ENCODE peak calls at places on chromosomes 13 and 19, in four cellular contexts. H is uterus, R is astrocyte of the spinal cord, B is right lobe of liver. J is an unnamed sample.
A peak's percentile ranks its signal among the peaks of the same experiment; 100 is the strongest.

GRCh38 chr13:45137501-45137880 is 17.2 kb downstream of the GTF2F2 start:
- DNase-seq in B (no peak), R (no peak), H (no peak), J (no peak)

GRCh38 chr19:5064896-5065295 is 96.0 kb downstream of the KDM4B start:
- DNase-seq in H (no peak), B (no peak), R (no peak), J (no peak)

GRCh38 chr13:102555914-102556553 is 40.8 kb upstream of the TPP2 start:
- DNase-seq in B (no peak), H (no peak), R (peak; percentile 51), J (peak; percentile 29)

GRCh38 chr13:28347456-28348371 is 147.2 kb downstream of the FLT1 start:
- DNase-seq in R (no peak), H (no peak), B (no peak), J (no peak)

GRCh38 chr13:101190976-101191375 is 225.3 kb downstream of the NALCN start:
- DNase-seq in H (no peak), R (no peak), B (no peak), J (no peak)

GRCh38 chr13:78700121-78700910 is 41.4 kb upstream of the OBI1 start:
- DNase-seq in H (no peak), R (peak; percentile 34), B (no peak), J (no peak)

GRCh38 chr19:36215276-36216171 is 618 bp downstream of the ZNF146 start:
- DNase-seq in B (no peak), H (no peak), R (peak; percentile 60), J (no peak)

GRCh38 chr19:46944918-46945628 is 74.6 kb upstream of the NPAS1 start:
- DNase-seq in B (no peak), R (peak; percentile 79), H (peak; percentile 50), J (no peak)

GRCh38 chr13:77660841-77661250 is 36.6 kb upstream of the SLAIN1 start:
- DNase-seq in R (no peak), B (no peak), H (no peak), J (no peak)

GRCh38 chr13:35988648-35989081 is 142.5 kb downstream of the DCLK1 start:
- DNase-seq in H (no peak), B (no peak), R (peak; percentile 66), J (no peak)

GRCh38 chr13:26967119-26968038 is 204.2 kb downstream of the USP12 start:
- DNase-seq in B (no peak), R (no peak), H (no peak), J (no peak)

GRCh38 chr19:11506101-11506555 is 489 bp upstream of the ZNF653 start:
- DNase-seq in H (peak; percentile 42), B (no peak), R (no peak), J (no peak)

GRCh38 chr13:43054803-43055802 is 31.7 kb downstream of the DNAJC15 start:
- DNase-seq in R (peak; percentile 87), H (peak; percentile 46), B (no peak), J (peak; percentile 5)

GRCh38 chr19:45729774-45730388 is 815 bp downstream of the FBXO46 start:
- DNase-seq in H (no peak), R (no peak), B (no peak), J (no peak)

GRCh38 chr13:40352385-40352778 is 314.1 kb downstream of the FOXO1 start:
- DNase-seq in H (peak; percentile 68), R (no peak), B (peak; percentile 73), J (no peak)

GRCh38 chr13:21478881-21479808 is 20.0 kb upstream of the ZDHHC20 start:
- DNase-seq in R (peak; percentile 82), B (no peak), H (peak; percentile 50), J (peak; percentile 61)

GRCh38 chr13:45325806-45326205 is 15.2 kb downstream of the TPT1 start:
- DNase-seq in B (no peak), H (peak; percentile 28), R (peak; percentile 84), J (no peak)

GRCh38 chr13:46596501-46596900 is 43.5 kb downstream of the LRCH1 start:
- DNase-seq in H (no peak), B (no peak), R (no peak), J (no peak)

GRCh38 chr13:111401151-111401550 is 80.7 kb downstream of the TEX29 start:
- DNase-seq in R (no peak), H (no peak), B (peak; percentile 13), J (no peak)

GRCh38 chr13:113552079-113552478 is 32.5 kb upstream of the TFDP1 start:
- DNase-seq in R (no peak), B (no peak), H (no peak), J (no peak)

GRCh38 chr19:48419158-48419920 is 25.9 kb downstream of the GRIN2D start:
- DNase-seq in H (peak; percentile 28), B (no peak), R (peak; percentile 55), J (peak; percentile 67)

GRCh38 chr13:76677047-76677446 is 209.2 kb downstream of the KCTD12 start:
- DNase-seq in R (peak; percentile 82), H (no peak), B (no peak), J (no peak)

GRCh38 chr19:5621945-5622464 is 571 bp downstream of the SAFB2 start:
- DNase-seq in R (no peak), H (peak; percentile 38), B (peak; percentile 48), J (no peak)

GRCh38 chr13:45878966-45879365 is 27.4 kb upstream of the SIAH3 start:
- DNase-seq in B (no peak), R (no peak), H (no peak), J (no peak)

GRCh38 chr13:98900442-98900841 is 77.4 kb downstream of the DOCK9 start:
- DNase-seq in H (no peak), B (no peak), R (no peak), J (no peak)

GRCh38 chr13:71621152-71622124 is 245.6 kb downstream of the DACH1 start:
- DNase-seq in H (no peak), B (no peak), R (no peak), J (no peak)

DNA sequence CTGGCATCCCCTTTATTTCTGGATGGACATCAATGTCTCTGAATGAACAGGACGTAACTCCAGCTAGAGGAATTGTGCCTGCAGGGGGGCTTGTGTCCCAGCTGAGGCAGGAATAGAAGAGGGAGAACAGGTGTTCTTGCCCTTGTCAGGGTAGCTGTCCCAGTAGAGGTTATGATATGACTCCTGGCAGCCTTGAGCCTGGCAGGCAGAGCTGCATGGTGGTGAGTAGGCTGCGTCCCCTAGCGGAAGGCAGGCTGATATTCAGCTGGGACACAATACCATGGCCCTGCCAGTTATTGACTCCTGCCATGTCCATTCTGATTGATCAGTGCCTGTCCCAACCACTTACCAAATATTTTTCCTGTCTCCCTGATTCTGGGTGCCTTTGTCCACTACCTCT is 197.2 kb downstream of the RAP2A start:
- DNase-seq in B (no peak), R (no peak), H (no peak), J (no peak)
- TF ChIP-seq CTCF in B (no peak), R (no peak), H (no peak), J (no peak)

GRCh38 chr19:2461751-2462634 is 5.2 kb upstream of the LMNB2 start:
- DNase-seq in R (peak; percentile 78), B (peak; percentile 73), H (no peak), J (peak; percentile 65)
- TF ChIP-seq CTCF in R (peak; percentile 39), B (no peak), H (no peak), J (no peak)

DNA sequence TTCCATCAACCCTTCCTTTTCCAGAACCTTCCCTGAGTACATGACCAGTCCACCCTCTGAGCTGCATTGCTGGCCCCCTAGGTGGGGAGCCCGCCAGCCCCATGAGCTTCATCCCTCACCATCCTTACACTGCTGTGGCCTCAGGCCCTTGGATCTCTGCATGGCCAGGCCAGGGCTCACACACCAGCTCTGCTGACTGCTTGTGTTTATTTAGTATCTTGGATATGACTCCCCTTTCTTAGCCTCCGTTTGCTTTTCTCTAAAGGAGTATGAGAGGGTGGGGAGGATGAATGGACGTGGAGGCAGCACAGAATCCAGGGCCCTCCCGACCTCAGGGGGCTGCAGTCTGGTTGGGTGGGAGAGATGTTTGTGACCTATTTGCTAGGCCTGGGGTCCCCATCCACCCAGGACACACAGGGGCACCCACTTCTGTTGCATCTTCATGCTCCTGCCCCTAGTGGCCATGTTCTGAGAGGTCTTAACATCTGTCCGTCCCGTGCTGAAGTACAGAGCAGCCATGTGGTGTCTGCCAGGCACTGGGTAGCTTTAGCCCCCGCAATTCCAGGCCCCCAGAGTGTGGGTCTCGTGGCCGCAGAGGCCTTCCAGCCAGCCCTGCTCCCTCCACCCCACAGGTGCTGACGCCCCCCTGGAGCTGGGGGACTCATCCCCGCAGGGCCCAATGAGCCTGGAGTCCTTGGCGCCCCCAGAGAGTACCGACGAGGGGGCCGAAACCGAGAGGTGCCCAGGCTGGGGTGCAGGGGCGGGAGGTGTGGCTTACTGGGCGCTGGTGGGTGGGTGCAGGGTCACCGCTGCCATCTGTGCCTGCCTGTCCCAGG is 13.0 kb downstream of the ARHGEF1 start:
- DNase-seq in B (no peak), R (no peak), H (no peak), J (no peak)
- TF ChIP-seq CTCF in B (no peak), R (peak; percentile 38), H (no peak), J (peak; percentile 35)

GRCh38 chr19:14089662-14090508 is 666 bp downstream of the SAMD1 start:
- DNase-seq in H (no peak), R (peak; percentile 57), B (no peak), J (peak; percentile 57)

GRCh38 chr19:14089412-14089661 is 1.2 kb downstream of the SAMD1 start:
- DNase-seq in B (no peak), R (no peak), H (no peak), J (no peak)

GRCh38 chr19:14090509-14091085 is at the start of gene SAMD1:
- DNase-seq in R (peak; percentile 95), H (peak; percentile 96), B (peak; percentile 94), J (peak; percentile 69)

GRCh38 chr19:14091885-14092462 is 1.4 kb upstream of the SAMD1 start:
- DNase-seq in R (no peak), H (no peak), B (no peak), J (no peak)

GRCh38 chr19:14091086-14091884 is 734 bp upstream of the SAMD1 start:
- DNase-seq in B (no peak), R (peak; percentile 60), H (peak; percentile 51), J (peak; percentile 61)
- TF ChIP-seq CTCF in B (peak; percentile 12), R (peak; percentile 8), H (peak; percentile 36), J (no peak)

GRCh38 chr19:23817519-23817918 is 58.8 kb upstream of the ZNF681 start:
- DNase-seq in R (no peak), H (peak; percentile 54), B (no peak), J (no peak)
- TF ChIP-seq CTCF in R (peak; percentile 36), H (no peak), B (peak; percentile 25), J (peak; percentile 41)

DNA sequence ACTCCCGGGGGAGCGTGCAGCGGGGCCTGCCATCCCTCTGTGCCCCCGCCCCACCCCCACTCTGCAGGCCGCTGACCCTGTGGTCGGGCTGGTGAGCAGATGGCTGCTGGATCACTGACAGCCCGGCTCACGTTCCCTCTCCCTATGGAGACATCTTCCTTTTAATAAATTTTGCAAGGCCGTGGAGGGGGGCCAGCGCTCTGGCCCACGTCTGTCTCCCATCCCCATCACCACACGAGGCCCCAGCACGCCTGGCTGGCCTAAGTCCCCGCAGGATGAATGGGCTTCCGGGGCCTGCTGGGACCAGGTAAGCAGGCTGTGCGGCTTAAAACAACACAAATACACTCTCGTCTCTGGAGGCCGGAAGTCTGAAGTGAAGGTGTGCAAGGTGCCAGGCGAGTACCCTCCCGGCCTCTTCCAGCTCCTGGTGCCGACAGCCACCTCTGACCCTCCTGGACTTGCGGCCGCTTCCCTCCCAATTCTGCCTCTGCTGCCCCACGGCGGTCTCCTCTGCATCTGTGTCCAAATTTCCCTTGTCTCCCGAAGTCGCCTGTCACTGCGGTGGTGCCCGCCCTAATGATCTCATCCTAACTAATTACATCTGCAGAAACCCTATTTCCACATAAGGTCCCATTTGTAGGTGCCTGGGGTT is 8.3 kb upstream of the PTBP1 start:
- DNase-seq in B (no peak), R (no peak), H (no peak), J (no peak)
- TF ChIP-seq CTCF in B (no peak), R (no peak), H (no peak), J (no peak)